ENCODE peak calls at places on chromosome 22, in five cellular contexts. V is HepG2, C is GM12891, J is H1, U is K562. E is an unnamed sample.

GRCh38 chr22:40616578-40616977 is 19.9 kb downstream of the MRTFA start:
- DNase-seq in U (no peak), C (no peak), V (no peak), J (no peak), E (no peak)

GRCh38 chr22:27416553-27417427 is 384.8 kb downstream of the MN1 start:
- DNase-seq in J (peak), U (no peak), C (no peak), V (no peak), E (no peak)

GRCh38 chr22:19641254-19641982 is 72.9 kb upstream of the SEPTIN5 start:
- DNase-seq in C (no peak), U (peak), V (no peak), J (peak), E (no peak)

GRCh38 chr22:23034621-23035556 is 35.4 kb upstream of the GNAZ start:
- DNase-seq in V (no peak), C (no peak), J (no peak), U (peak), E (no peak)

GRCh38 chr22:47837703-47838102 is 1075.3 kb downstream of the TBC1D22A start:
- DNase-seq in J (peak), U (peak), V (peak), C (no peak), E (no peak)

GRCh38 chr22:22166941-22167713 is 77.5 kb upstream of the VPREB1 start:
- DNase-seq in U (no peak), J (no peak), C (no peak), V (no peak), E (no peak)

GRCh38 chr22:39502789-39503464 is 837 bp downstream of the MIEF1 start:
- DNase-seq in V (no peak), C (no peak), U (no peak), J (no peak), E (no peak)

GRCh38 chr22:27133951-27134664 is 476.7 kb downstream of the MIAT start:
- DNase-seq in J (no peak), U (peak), C (peak), V (no peak), E (peak)

GRCh38 chr22:44335903-44336803 is 23.4 kb upstream of the SHISAL1 start:
- DNase-seq in J (no peak), U (no peak), V (no peak), C (no peak), E (no peak)

GRCh38 chr22:44369241-44369652 is 56.5 kb upstream of the SHISAL1 start:
- DNase-seq in J (peak), V (no peak), U (peak), C (no peak), E (no peak)

GRCh38 chr22:38176170-38176741 is 5.4 kb downstream of the PLA2G6 start:
- DNase-seq in J (no peak), C (no peak), V (no peak), U (no peak), E (peak)

GRCh38 chr22:23970816-23971482 is 3.3 kb downstream of the DDT start:
- DNase-seq in V (no peak), U (peak), J (no peak), C (no peak), E (no peak)

GRCh38 chr22:22745225-22746060 is 101.0 kb downstream of the GGTLC2 start:
- DNase-seq in J (no peak), V (peak), C (no peak), U (peak), E (no peak)

GRCh38 chr22:47050601-47051051 is 288.2 kb downstream of the TBC1D22A start:
- DNase-seq in U (no peak), C (no peak), V (no peak), J (no peak), E (no peak)

GRCh38 chr22:39317756-39318506 is 1.5 kb downstream of the RPL3 start:
- DNase-seq in C (no peak), U (no peak), V (no peak), J (no peak), E (no peak)

GRCh38 chr22:42617155-42617983 is 2.7 kb upstream of the POLDIP3 start:
- DNase-seq in V (no peak), U (no peak), C (no peak), J (no peak), E (no peak)

GRCh38 chr22:21098099-21098671 is 52.4 kb downstream of the LRRC74B start:
- DNase-seq in J (no peak), U (peak), C (no peak), V (no peak), E (no peak)

GRCh38 chr22:44341431-44342346 is 28.9 kb upstream of the SHISAL1 start:
- DNase-seq in U (no peak), V (no peak), J (no peak), C (no peak), E (no peak)

GRCh38 chr22:21571679-21572078 is 4.2 kb downstream of the UBE2L3 start:
- DNase-seq in V (no peak), C (no peak), J (no peak), U (no peak), E (no peak)

GRCh38 chr22:27842236-27842993 is 40.9 kb upstream of the MN1 start:
- DNase-seq in J (no peak), C (no peak), V (no peak), U (no peak), E (no peak)

GRCh38 chr22:26172389-26172990 is 3.2 kb downstream of the SEZ6L start:
- DNase-seq in J (no peak), V (peak), U (peak), C (peak), E (peak)

GRCh38 chr22:46044718-46045458 is 67.9 kb upstream of the WNT7B start:
- DNase-seq in U (no peak), C (no peak), J (no peak), V (no peak), E (no peak)

GRCh38 chr22:46043816-46044717 is 67.1 kb upstream of the WNT7B start:
- DNase-seq in U (no peak), J (no peak), V (no peak), C (no peak), E (no peak)

GRCh38 chr22:46046299-46046685 is 69.3 kb upstream of the WNT7B start:
- DNase-seq in C (no peak), U (no peak), V (no peak), J (no peak), E (no peak)

GRCh38 chr22:46047226-46047625 is 70.3 kb upstream of the WNT7B start:
- DNase-seq in C (no peak), V (no peak), U (no peak), J (no peak), E (no peak)

DNA sequence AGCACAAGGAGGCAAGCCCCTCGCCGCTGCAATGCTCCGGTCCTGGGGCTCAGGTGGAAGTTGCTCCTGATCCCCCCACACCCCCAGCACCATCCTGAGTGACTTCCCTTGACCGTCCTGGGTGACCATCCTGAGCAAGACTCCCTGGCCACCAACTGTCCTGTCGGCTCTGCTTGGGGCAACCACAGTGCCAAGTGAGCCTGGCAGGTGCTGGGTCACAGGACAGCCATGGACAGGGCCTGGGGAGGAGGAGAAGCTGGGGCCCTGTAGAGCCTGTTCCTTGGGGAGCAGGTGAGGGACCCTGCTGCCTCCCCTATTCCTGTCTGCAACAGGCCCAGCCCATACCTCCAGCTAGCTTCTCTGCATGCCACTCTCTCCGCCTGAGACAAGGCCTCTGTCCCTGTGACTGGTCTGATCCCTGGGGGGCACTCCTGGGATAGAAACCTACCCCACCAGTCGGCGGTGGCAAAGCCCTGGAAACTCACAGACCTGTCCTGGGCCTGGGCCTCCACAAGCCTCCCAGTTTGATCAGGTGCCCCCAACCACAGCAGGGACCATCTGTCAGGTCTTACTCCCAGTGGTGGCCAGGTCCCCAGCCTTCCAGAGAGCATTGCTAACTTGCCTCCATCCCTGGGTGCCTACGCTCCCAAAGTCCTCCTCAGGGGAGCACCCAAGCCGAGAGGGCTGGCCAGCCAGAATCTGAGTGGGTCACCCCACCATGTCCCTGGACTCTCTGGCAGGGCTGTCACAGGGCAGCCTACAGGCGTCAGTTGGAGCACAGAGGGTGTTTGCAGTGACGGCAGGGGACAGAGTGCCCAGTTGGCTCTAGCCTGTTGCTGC is 68.7 kb upstream of the WNT7B start:
- DNase-seq in V (no peak), U (no peak), J (no peak), C (no peak), E (no peak)
- TF ChIP-seq POLR2A in V (no peak), U (no peak), J (no peak), C (no peak), E (no peak)

GRCh38 chr22:31572939-31573338 is 76.6 kb downstream of the SFI1 start:
- DNase-seq in J (no peak), U (no peak), V (no peak), C (no peak), E (no peak)

GRCh38 chr22:31567702-31568101 is 71.4 kb downstream of the SFI1 start:
- DNase-seq in U (no peak), V (no peak), J (no peak), C (no peak), E (no peak)

GRCh38 chr22:31566484-31566883 is 70.1 kb downstream of the SFI1 start:
- DNase-seq in U (no peak), C (no peak), V (no peak), J (no peak), E (no peak)

GRCh38 chr22:31567196-31567595 is 70.9 kb downstream of the SFI1 start:
- DNase-seq in J (no peak), V (no peak), U (no peak), C (no peak), E (no peak)

GRCh38 chr22:31569126-31569525 is 72.8 kb downstream of the SFI1 start:
- DNase-seq in U (no peak), V (no peak), C (no peak), J (no peak), E (no peak)
- TF ChIP-seq POLR2AphosphoS5 in U (no peak), V (no peak), C (no peak), J (no peak), E (no peak)

DNA sequence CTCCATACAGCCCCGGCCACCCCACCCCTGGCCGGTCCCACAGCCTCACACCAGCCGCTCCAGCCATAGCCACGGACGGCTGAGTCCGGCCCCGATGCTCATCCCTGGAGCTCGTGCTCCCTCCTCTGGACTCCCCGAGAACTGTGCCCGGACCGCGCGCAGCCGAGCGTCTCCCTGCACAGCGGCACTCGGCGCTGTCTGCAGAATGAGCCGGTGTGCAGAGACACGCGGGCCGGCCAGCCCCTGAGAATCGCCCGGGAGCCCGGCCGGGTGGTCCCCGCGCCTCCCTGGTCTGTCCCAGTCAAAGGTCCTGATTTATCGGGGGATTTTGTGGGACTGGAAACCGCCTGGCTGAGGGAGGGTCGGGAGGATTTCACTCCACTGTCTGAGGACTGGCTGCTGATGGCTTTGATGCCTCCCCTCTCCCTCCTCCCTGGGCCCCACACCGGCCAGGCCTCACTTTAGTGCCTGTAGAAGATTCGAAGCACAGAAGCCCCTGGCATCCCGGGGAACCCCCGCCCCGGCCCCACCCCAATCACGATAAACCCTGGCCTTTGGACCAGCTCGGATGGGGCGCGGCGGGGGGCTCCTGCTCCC is 102.7 kb downstream of the BRD1 start:
- DNase-seq in J (no peak), C (peak), U (peak), V (peak), E (peak)
- TF ChIP-seq TAF1 in J (no peak), C (no peak), U (no peak), V (no peak), E (no peak)

GRCh38 chr22:36239401-36240171 is at the start of gene APOL2:
- DNase-seq in J (peak), U (peak), C (peak), V (peak), E (peak)
- TF ChIP-seq POLR2A in J (peak), U (peak), C (peak), V (peak), E (peak)

DNA sequence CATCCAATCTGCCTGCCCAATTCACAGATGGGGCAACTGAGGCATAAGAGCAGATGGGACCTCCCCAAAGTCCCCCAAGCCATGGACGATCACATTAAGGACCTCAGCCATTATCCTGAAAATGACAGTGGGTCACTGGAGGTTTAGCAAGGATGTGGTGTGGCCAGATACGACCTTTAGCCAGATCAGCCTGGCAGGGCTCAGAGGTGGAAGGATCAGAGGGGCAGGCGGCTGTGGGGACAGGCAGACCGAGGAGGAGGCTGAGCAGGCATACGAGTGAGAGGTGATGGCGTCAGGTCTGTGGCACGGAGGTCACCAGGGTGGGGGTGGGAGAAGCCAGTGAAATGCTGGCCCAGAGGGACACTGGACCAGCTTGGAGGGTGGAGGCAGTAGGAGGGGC is 14.1 kb upstream of the TMPRSS6 start:
- DNase-seq in C (no peak), U (peak), V (no peak), J (no peak), E (no peak)
- TF ChIP-seq POLR2AphosphoS5 in C (no peak), U (no peak), V (no peak), J (no peak), E (no peak)